ENCODE peak calls at places on chromosome 20, in ten cellular contexts. V is activated CD4-positive, alpha-beta T cell treated with anti-CD3 and anti-CD28 coated beads, Interleukin-2, amount 50 U/mL, for 48 hours; X is effector memory CD8-positive, alpha-beta T cell; Q is psoas muscle; P is heart left ventricle; E is GM12892; K is stimulated activated CD4-positive, alpha-beta T cell treated with anti-CD3 and anti-CD28 coated beads, Interleukin-1b, Interleukin-23, amount 100 ng/mL, for 1 hour; M is WERI-Rb-1; J is activated naive CD8-positive, alpha-beta T cell treated with anti-CD3 and anti-CD28 coated beads, Interleukin-2, amount 50 U/mL, for 24 hours; C is T-cell. S is an unnamed sample.

GRCh38 chr20:43404880-43405279 is 52.8 kb upstream of the SRSF6 start:
- DNase-seq in C (no peak), K (no peak), Q (no peak), E (no peak), J (peak; percentile 53), X (no peak), V (peak; percentile 43), P (no peak), M (peak; percentile 14), S (peak; percentile 6)

GRCh38 chr20:44089987-44090674 is 96.9 kb downstream of the JPH2 start:
- DNase-seq in K (no peak), V (no peak), Q (no peak), X (no peak), P (no peak), C (no peak), E (no peak), J (no peak), M (no peak), S (peak; percentile 85)

GRCh38 chr20:5036828-5037227 is 35.5 kb upstream of the SLC23A2 start:
- DNase-seq in C (no peak), V (no peak), Q (no peak), X (no peak), J (no peak), M (no peak), K (no peak), E (no peak), P (no peak), S (no peak)

GRCh38 chr20:43653966-43654365 is 12.9 kb upstream of the MYBL2 start:
- DNase-seq in Q (no peak), E (no peak), V (no peak), K (no peak), M (no peak), X (no peak), P (no peak), C (no peak), J (no peak), S (no peak)

GRCh38 chr20:36470482-36471062 is 70.7 kb upstream of the MYL9 start:
- DNase-seq in Q (no peak), J (no peak), X (no peak), C (no peak), E (no peak), K (no peak), P (no peak), V (no peak), M (no peak), S (no peak)

GRCh38 chr20:50724851-50725721 is 6.3 kb upstream of the PARD6B start:
- DNase-seq in Q (peak; percentile 79), E (no peak), C (no peak), V (peak; percentile 84), M (peak; percentile 92), P (peak; percentile 62), K (peak; percentile 71), J (peak; percentile 75), X (no peak), S (peak; percentile 97)

GRCh38 chr20:34622821-34623451 is 54.0 kb downstream of the PIGU start:
- DNase-seq in E (no peak), C (no peak), Q (no peak), K (no peak), P (no peak), J (no peak), V (no peak), M (no peak), X (no peak), S (no peak)

GRCh38 chr20:2693286-2693995 is 861 bp downstream of the EBF4 start:
- DNase-seq in J (peak; percentile 50), E (no peak), V (peak; percentile 56), C (peak; percentile 35), M (peak; percentile 75), X (peak; percentile 51), P (peak; percentile 54), Q (peak; percentile 37), K (peak; percentile 17), S (no peak)

GRCh38 chr20:42697962-42698361 is 491.7 kb downstream of the PTPRT start:
- DNase-seq in P (no peak), E (no peak), C (no peak), X (no peak), Q (no peak), J (no peak), V (no peak), M (no peak), K (no peak), S (no peak)

GRCh38 chr20:49119972-49120371 is 68.2 kb downstream of the STAU1 start:
- DNase-seq in V (no peak), P (no peak), M (no peak), X (no peak), Q (no peak), K (no peak), J (no peak), E (no peak), C (no peak), S (no peak)

GRCh38 chr20:47334022-47334551 is 22.4 kb downstream of the ZMYND8 start:
- DNase-seq in J (no peak), E (no peak), V (no peak), P (no peak), Q (peak; percentile 30), X (no peak), K (no peak), M (no peak), C (no peak), S (peak; percentile 99)